ENCODE peak calls at places on chromosomes 6 and 20, in seven cellular contexts. One of them, this sample, is unnamed.

GRCh38 chr6:13695217-13695616 is 16.4 kb downstream of the RANBP9 start:
- DNase-seq in fibroblast of lung: peak
- DNase-seq in GM12865: no peak
- DNase-seq in K562: no peak
- DNase-seq in psoas muscle: no peak
- DNase-seq in foreskin fibroblast: no peak
- DNase-seq in IMR-90: peak
- DNase-seq in this sample: no peak

GRCh38 chr6:124924333-124924759 is 37.9 kb upstream of the RNF217 start:
- DNase-seq in fibroblast of lung: peak
- DNase-seq in GM12865: no peak
- DNase-seq in K562: no peak
- DNase-seq in psoas muscle: no peak
- DNase-seq in foreskin fibroblast: no peak
- DNase-seq in IMR-90: peak
- DNase-seq in this sample: peak

GRCh38 chr20:49821850-49822249 is 9.2 kb downstream of the SLC9A8 start:
- DNase-seq in fibroblast of lung: peak
- DNase-seq in GM12865: no peak
- DNase-seq in K562: no peak
- DNase-seq in psoas muscle: no peak
- DNase-seq in foreskin fibroblast: peak
- DNase-seq in IMR-90: peak
- DNase-seq in this sample: peak

GRCh38 chr6:63436356-63436755 is 116.6 kb upstream of the LGSN start:
- DNase-seq in fibroblast of lung: no peak
- DNase-seq in GM12865: no peak
- DNase-seq in K562: no peak
- DNase-seq in psoas muscle: no peak
- DNase-seq in foreskin fibroblast: no peak
- DNase-seq in IMR-90: no peak
- DNase-seq in this sample: no peak

GRCh38 chr6:26170951-26171841 is 84.0 kb downstream of the HFE start:
- DNase-seq in fibroblast of lung: no peak
- DNase-seq in GM12865: no peak
- DNase-seq in K562: no peak
- DNase-seq in psoas muscle: no peak
- DNase-seq in foreskin fibroblast: no peak
- DNase-seq in IMR-90: no peak
- DNase-seq in this sample: no peak

GRCh38 chr6:95519228-95520037 is 57.9 kb upstream of the MANEA start:
- DNase-seq in fibroblast of lung: no peak
- DNase-seq in GM12865: no peak
- DNase-seq in K562: peak
- DNase-seq in psoas muscle: no peak
- DNase-seq in foreskin fibroblast: no peak
- DNase-seq in IMR-90: no peak
- DNase-seq in this sample: no peak

GRCh38 chr6:106692112-106692822 is 62.9 kb downstream of the QRSL1 start:
- DNase-seq in fibroblast of lung: peak
- DNase-seq in GM12865: no peak
- DNase-seq in K562: no peak
- DNase-seq in psoas muscle: no peak
- DNase-seq in foreskin fibroblast: peak
- DNase-seq in IMR-90: peak
- DNase-seq in this sample: peak

GRCh38 chr6:4941782-4942672 is 61.8 kb downstream of the RPP40 start:
- DNase-seq in fibroblast of lung: peak
- DNase-seq in GM12865: peak
- DNase-seq in K562: peak
- DNase-seq in psoas muscle: peak
- DNase-seq in foreskin fibroblast: peak
- DNase-seq in IMR-90: peak
- DNase-seq in this sample: peak

GRCh38 chr6:139490482-139490881 is 116.0 kb upstream of the CITED2 start:
- DNase-seq in fibroblast of lung: no peak
- DNase-seq in GM12865: peak
- DNase-seq in K562: no peak
- DNase-seq in psoas muscle: no peak
- DNase-seq in foreskin fibroblast: no peak
- DNase-seq in IMR-90: peak
- DNase-seq in this sample: peak

GRCh38 chr20:953742-954141 is 37.6 kb upstream of the ANGPT4 start:
- DNase-seq in fibroblast of lung: no peak
- DNase-seq in GM12865: no peak
- DNase-seq in K562: no peak
- DNase-seq in psoas muscle: no peak
- DNase-seq in foreskin fibroblast: peak
- DNase-seq in IMR-90: no peak
- DNase-seq in this sample: no peak

GRCh38 chr6:10403385-10404106 is 11.3 kb downstream of the TFAP2A start:
- DNase-seq in fibroblast of lung: peak
- DNase-seq in GM12865: no peak
- DNase-seq in K562: peak
- DNase-seq in psoas muscle: no peak
- DNase-seq in foreskin fibroblast: peak
- DNase-seq in IMR-90: peak
- DNase-seq in this sample: peak

GRCh38 chr20:37943033-37943432 is 40.1 kb downstream of the VSTM2L start:
- DNase-seq in fibroblast of lung: no peak
- DNase-seq in GM12865: no peak
- DNase-seq in K562: no peak
- DNase-seq in psoas muscle: no peak
- DNase-seq in foreskin fibroblast: no peak
- DNase-seq in IMR-90: no peak
- DNase-seq in this sample: no peak

GRCh38 chr20:38714308-38714707 is 10.0 kb upstream of the SLC32A1 start:
- DNase-seq in fibroblast of lung: no peak
- DNase-seq in GM12865: no peak
- DNase-seq in K562: no peak
- DNase-seq in psoas muscle: no peak
- DNase-seq in foreskin fibroblast: no peak
- DNase-seq in IMR-90: no peak
- DNase-seq in this sample: no peak

GRCh38 chr20:15179426-15180190 is 842.2 kb upstream of the FLRT3 start:
- DNase-seq in fibroblast of lung: no peak
- DNase-seq in GM12865: no peak
- DNase-seq in K562: no peak
- DNase-seq in psoas muscle: no peak
- DNase-seq in foreskin fibroblast: no peak
- DNase-seq in IMR-90: no peak
- DNase-seq in this sample: no peak

GRCh38 chr20:17505664-17506517 is 25.3 kb downstream of the BFSP1 start:
- DNase-seq in fibroblast of lung: peak
- DNase-seq in GM12865: no peak
- DNase-seq in K562: peak
- DNase-seq in psoas muscle: no peak
- DNase-seq in foreskin fibroblast: peak
- DNase-seq in IMR-90: peak
- DNase-seq in this sample: peak

GRCh38 chr6:15384901-15385300 is 139.0 kb downstream of the JARID2 start:
- DNase-seq in fibroblast of lung: no peak
- DNase-seq in GM12865: no peak
- DNase-seq in K562: no peak
- DNase-seq in psoas muscle: no peak
- DNase-seq in foreskin fibroblast: no peak
- DNase-seq in IMR-90: no peak
- DNase-seq in this sample: no peak

GRCh38 chr20:35856866-35857265 is 85.1 kb downstream of the PHF20 start:
- DNase-seq in fibroblast of lung: no peak
- DNase-seq in GM12865: no peak
- DNase-seq in K562: no peak
- DNase-seq in psoas muscle: no peak
- DNase-seq in foreskin fibroblast: no peak
- DNase-seq in IMR-90: no peak
- DNase-seq in this sample: no peak

GRCh38 chr6:137217801-137218472 is 1.2 kb downstream of the IFNGR1 start:
- DNase-seq in fibroblast of lung: peak
- DNase-seq in GM12865: peak
- DNase-seq in K562: no peak
- DNase-seq in psoas muscle: no peak
- DNase-seq in foreskin fibroblast: peak
- DNase-seq in IMR-90: peak
- DNase-seq in this sample: peak

GRCh38 chr6:53048431-53049195 is 16.6 kb upstream of the FBXO9 start:
- DNase-seq in fibroblast of lung: peak
- DNase-seq in GM12865: peak
- DNase-seq in K562: no peak
- DNase-seq in psoas muscle: no peak
- DNase-seq in foreskin fibroblast: peak
- DNase-seq in IMR-90: peak
- DNase-seq in this sample: peak

GRCh38 chr6:134787261-134787871 is 162.5 kb downstream of the ALDH8A1 start:
- DNase-seq in fibroblast of lung: peak
- DNase-seq in GM12865: no peak
- DNase-seq in K562: no peak
- DNase-seq in psoas muscle: no peak
- DNase-seq in foreskin fibroblast: peak
- DNase-seq in IMR-90: peak
- DNase-seq in this sample: peak

GRCh38 chr6:136599324-136600011 is 49.2 kb upstream of the MAP7 start:
- DNase-seq in fibroblast of lung: peak
- DNase-seq in GM12865: no peak
- DNase-seq in K562: no peak
- DNase-seq in psoas muscle: peak
- DNase-seq in foreskin fibroblast: no peak
- DNase-seq in IMR-90: peak
- DNase-seq in this sample: peak

GRCh38 chr6:110039996-110040383 is 61.9 kb downstream of the GPR6 start:
- DNase-seq in fibroblast of lung: peak
- DNase-seq in GM12865: peak
- DNase-seq in K562: no peak
- DNase-seq in psoas muscle: no peak
- DNase-seq in foreskin fibroblast: peak
- DNase-seq in IMR-90: peak
- DNase-seq in this sample: peak
- H3K4me3 ChIP-seq in fibroblast of lung: peak
- H3K4me3 ChIP-seq in GM12865: peak
- H3K4me3 ChIP-seq in K562: no peak
- H3K4me3 ChIP-seq in psoas muscle: no peak
- H3K4me3 ChIP-seq in foreskin fibroblast: peak
- H3K4me3 ChIP-seq in IMR-90: peak
- H3K4me3 ChIP-seq in this sample: peak

GRCh38 chr20:46939031-46939430 is 44.4 kb downstream of the EYA2 start:
- DNase-seq in fibroblast of lung: no peak
- DNase-seq in GM12865: peak
- DNase-seq in K562: peak
- DNase-seq in psoas muscle: no peak
- DNase-seq in foreskin fibroblast: no peak
- DNase-seq in IMR-90: no peak
- DNase-seq in this sample: no peak
- TF ChIP-seq CTCF in fibroblast of lung: no peak
- TF ChIP-seq CTCF in GM12865: no peak
- TF ChIP-seq CTCF in K562: no peak
- TF ChIP-seq CTCF in psoas muscle: no peak
- TF ChIP-seq CTCF in foreskin fibroblast: no peak
- TF ChIP-seq CTCF in IMR-90: peak
- TF ChIP-seq CTCF in this sample: peak

DNA sequence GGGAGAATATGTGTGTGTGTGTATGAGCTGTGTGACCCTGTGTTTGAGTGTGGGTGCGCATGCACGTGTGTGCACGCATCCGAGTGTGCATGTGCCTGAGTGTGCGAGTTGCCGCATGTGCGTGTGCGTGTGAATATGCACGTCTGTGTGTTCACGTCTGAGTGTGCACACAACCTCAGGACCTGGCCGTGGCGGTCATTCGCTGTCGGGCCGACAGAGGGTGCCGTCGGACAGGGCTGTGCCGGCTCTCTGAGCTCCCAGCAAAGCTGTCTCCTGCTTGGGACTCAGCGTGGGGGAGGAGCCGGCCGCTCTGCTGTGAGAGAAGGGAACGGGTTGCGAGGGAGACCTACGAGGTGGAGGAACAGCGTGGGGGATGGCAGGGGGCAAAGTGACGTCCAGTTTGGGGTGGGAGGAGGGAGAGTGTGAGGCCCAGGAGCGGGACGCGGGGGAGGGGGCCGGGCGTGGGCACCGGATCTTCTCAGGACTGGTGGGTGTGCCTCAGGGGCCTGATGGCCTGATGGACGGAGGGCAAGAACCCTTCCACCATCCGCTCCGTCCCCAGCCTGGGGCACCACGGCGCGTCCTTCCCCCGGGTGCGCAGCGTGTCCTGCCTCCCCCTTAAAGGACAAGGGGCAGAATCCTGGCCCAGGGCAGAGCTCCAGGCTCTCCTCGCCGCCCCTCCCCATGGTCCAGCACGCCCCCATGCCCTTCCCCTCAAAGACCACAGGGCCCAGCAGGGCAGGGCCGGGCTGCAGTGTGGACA is 19.9 kb downstream of the SLC17A9 start:
- DNase-seq in fibroblast of lung: peak
- DNase-seq in GM12865: peak
- DNase-seq in K562: peak
- DNase-seq in psoas muscle: peak
- DNase-seq in foreskin fibroblast: peak
- DNase-seq in IMR-90: peak
- DNase-seq in this sample: peak
- H3K4me3 ChIP-seq in fibroblast of lung: no peak
- H3K4me3 ChIP-seq in GM12865: no peak
- H3K4me3 ChIP-seq in K562: no peak
- H3K4me3 ChIP-seq in psoas muscle: peak
- H3K4me3 ChIP-seq in foreskin fibroblast: peak
- H3K4me3 ChIP-seq in IMR-90: peak
- H3K4me3 ChIP-seq in this sample: peak

GRCh38 chr6:47633141-47633540 is 65.2 kb upstream of the ADGRF4 start:
- DNase-seq in fibroblast of lung: peak
- DNase-seq in GM12865: no peak
- DNase-seq in K562: no peak
- DNase-seq in psoas muscle: no peak
- DNase-seq in foreskin fibroblast: no peak
- DNase-seq in IMR-90: no peak
- DNase-seq in this sample: peak
- TF ChIP-seq CTCF in fibroblast of lung: no peak
- TF ChIP-seq CTCF in GM12865: no peak
- TF ChIP-seq CTCF in K562: peak
- TF ChIP-seq CTCF in psoas muscle: no peak
- TF ChIP-seq CTCF in foreskin fibroblast: no peak
- TF ChIP-seq CTCF in IMR-90: no peak
- TF ChIP-seq CTCF in this sample: peak

GRCh38 chr6:111676383-111676782 is 70.7 kb upstream of the TRAF3IP2 start:
- DNase-seq in fibroblast of lung: no peak
- DNase-seq in GM12865: no peak
- DNase-seq in K562: no peak
- DNase-seq in psoas muscle: no peak
- DNase-seq in foreskin fibroblast: no peak
- DNase-seq in IMR-90: no peak
- DNase-seq in this sample: no peak
- H3K4me3 ChIP-seq in fibroblast of lung: no peak
- H3K4me3 ChIP-seq in GM12865: no peak
- H3K4me3 ChIP-seq in K562: no peak
- H3K4me3 ChIP-seq in psoas muscle: no peak
- H3K4me3 ChIP-seq in foreskin fibroblast: no peak
- H3K4me3 ChIP-seq in IMR-90: no peak
- H3K4me3 ChIP-seq in this sample: no peak